ENCODE peak calls at places on chromosomes 12 and 14, in six cellular contexts. One of them, this sample, is unnamed.

GRCh38 chr12:92759634-92760268 is 57.0 kb downstream of the PLEKHG7 start:
- DNase-seq in amygdala: no peak
- DNase-seq in anterior cingulate cortex: no peak
- DNase-seq in activated CD4-positive, alpha-beta T cell treated with anti-CD3 and anti-CD28 coated beads for 36 hours: no peak
- DNase-seq in progenitor cell of endocrine pancreas: no peak
- DNase-seq in naive thymus-derived CD8-positive, alpha-beta T cell: no peak
- DNase-seq in this sample: no peak

GRCh38 chr12:91326043-91327027 is 143.7 kb upstream of the DCN start:
- DNase-seq in amygdala: no peak
- DNase-seq in anterior cingulate cortex: no peak
- DNase-seq in activated CD4-positive, alpha-beta T cell treated with anti-CD3 and anti-CD28 coated beads for 36 hours: peak
- DNase-seq in progenitor cell of endocrine pancreas: peak
- DNase-seq in naive thymus-derived CD8-positive, alpha-beta T cell: peak
- DNase-seq in this sample: peak

GRCh38 chr12:57621497-57622292 is 10.5 kb downstream of the ARHGEF25 start:
- DNase-seq in amygdala: no peak
- DNase-seq in anterior cingulate cortex: no peak
- DNase-seq in activated CD4-positive, alpha-beta T cell treated with anti-CD3 and anti-CD28 coated beads for 36 hours: peak
- DNase-seq in progenitor cell of endocrine pancreas: peak
- DNase-seq in naive thymus-derived CD8-positive, alpha-beta T cell: peak
- DNase-seq in this sample: peak

GRCh38 chr12:98679611-98680005 is 34.5 kb downstream of the APAF1 start:
- DNase-seq in amygdala: no peak
- DNase-seq in anterior cingulate cortex: no peak
- DNase-seq in activated CD4-positive, alpha-beta T cell treated with anti-CD3 and anti-CD28 coated beads for 36 hours: no peak
- DNase-seq in progenitor cell of endocrine pancreas: no peak
- DNase-seq in naive thymus-derived CD8-positive, alpha-beta T cell: no peak
- DNase-seq in this sample: no peak

GRCh38 chr14:26531894-26532293 is 65.9 kb downstream of the NOVA1 start:
- DNase-seq in amygdala: no peak
- DNase-seq in anterior cingulate cortex: no peak
- DNase-seq in activated CD4-positive, alpha-beta T cell treated with anti-CD3 and anti-CD28 coated beads for 36 hours: no peak
- DNase-seq in progenitor cell of endocrine pancreas: no peak
- DNase-seq in naive thymus-derived CD8-positive, alpha-beta T cell: no peak
- DNase-seq in this sample: no peak

GRCh38 chr14:80770114-80770917 is 171.2 kb downstream of the CEP128 start:
- DNase-seq in amygdala: no peak
- DNase-seq in anterior cingulate cortex: no peak
- DNase-seq in activated CD4-positive, alpha-beta T cell treated with anti-CD3 and anti-CD28 coated beads for 36 hours: no peak
- DNase-seq in progenitor cell of endocrine pancreas: no peak
- DNase-seq in naive thymus-derived CD8-positive, alpha-beta T cell: no peak
- DNase-seq in this sample: no peak

GRCh38 chr12:89690925-89691324 is 17.7 kb downstream of the ATP2B1 start:
- DNase-seq in amygdala: no peak
- DNase-seq in anterior cingulate cortex: no peak
- DNase-seq in activated CD4-positive, alpha-beta T cell treated with anti-CD3 and anti-CD28 coated beads for 36 hours: no peak
- DNase-seq in progenitor cell of endocrine pancreas: no peak
- DNase-seq in naive thymus-derived CD8-positive, alpha-beta T cell: no peak
- DNase-seq in this sample: no peak

GRCh38 chr14:44767646-44768173 is 194.0 kb downstream of the KLHL28 start:
- DNase-seq in amygdala: no peak
- DNase-seq in anterior cingulate cortex: no peak
- DNase-seq in activated CD4-positive, alpha-beta T cell treated with anti-CD3 and anti-CD28 coated beads for 36 hours: no peak
- DNase-seq in progenitor cell of endocrine pancreas: no peak
- DNase-seq in naive thymus-derived CD8-positive, alpha-beta T cell: no peak
- DNase-seq in this sample: no peak

GRCh38 chr12:53729659-53730058 is 2.4 kb upstream of the CALCOCO1 start:
- DNase-seq in amygdala: no peak
- DNase-seq in anterior cingulate cortex: no peak
- DNase-seq in activated CD4-positive, alpha-beta T cell treated with anti-CD3 and anti-CD28 coated beads for 36 hours: no peak
- DNase-seq in progenitor cell of endocrine pancreas: no peak
- DNase-seq in naive thymus-derived CD8-positive, alpha-beta T cell: no peak
- DNase-seq in this sample: no peak

GRCh38 chr12:45290218-45290609 is 74.3 kb downstream of the ANO6 start:
- DNase-seq in amygdala: no peak
- DNase-seq in anterior cingulate cortex: no peak
- DNase-seq in activated CD4-positive, alpha-beta T cell treated with anti-CD3 and anti-CD28 coated beads for 36 hours: no peak
- DNase-seq in progenitor cell of endocrine pancreas: no peak
- DNase-seq in naive thymus-derived CD8-positive, alpha-beta T cell: no peak
- DNase-seq in this sample: no peak

GRCh38 chr14:34277191-34277590 is 184.8 kb downstream of the SPTSSA start:
- DNase-seq in amygdala: no peak
- DNase-seq in anterior cingulate cortex: no peak
- DNase-seq in activated CD4-positive, alpha-beta T cell treated with anti-CD3 and anti-CD28 coated beads for 36 hours: no peak
- DNase-seq in progenitor cell of endocrine pancreas: no peak
- DNase-seq in naive thymus-derived CD8-positive, alpha-beta T cell: no peak
- DNase-seq in this sample: no peak

GRCh38 chr12:6551496-6552139 is 4.2 kb downstream of the IFFO1 start:
- DNase-seq in amygdala: peak
- DNase-seq in anterior cingulate cortex: no peak
- DNase-seq in activated CD4-positive, alpha-beta T cell treated with anti-CD3 and anti-CD28 coated beads for 36 hours: no peak
- DNase-seq in progenitor cell of endocrine pancreas: no peak
- DNase-seq in naive thymus-derived CD8-positive, alpha-beta T cell: no peak
- DNase-seq in this sample: peak

GRCh38 chr12:50621435-50622304 is 116.9 kb downstream of the DIP2B start:
- DNase-seq in amygdala: no peak
- DNase-seq in anterior cingulate cortex: no peak
- DNase-seq in activated CD4-positive, alpha-beta T cell treated with anti-CD3 and anti-CD28 coated beads for 36 hours: peak
- DNase-seq in progenitor cell of endocrine pancreas: no peak
- DNase-seq in naive thymus-derived CD8-positive, alpha-beta T cell: no peak
- DNase-seq in this sample: no peak

GRCh38 chr14:99534863-99535262 is 53.7 kb downstream of the CCNK start:
- DNase-seq in amygdala: no peak
- DNase-seq in anterior cingulate cortex: peak
- DNase-seq in activated CD4-positive, alpha-beta T cell treated with anti-CD3 and anti-CD28 coated beads for 36 hours: no peak
- DNase-seq in progenitor cell of endocrine pancreas: no peak
- DNase-seq in naive thymus-derived CD8-positive, alpha-beta T cell: no peak
- DNase-seq in this sample: peak

GRCh38 chr14:52015411-52016030 is 26.2 kb downstream of the RTRAF start:
- DNase-seq in amygdala: peak
- DNase-seq in anterior cingulate cortex: no peak
- DNase-seq in activated CD4-positive, alpha-beta T cell treated with anti-CD3 and anti-CD28 coated beads for 36 hours: peak
- DNase-seq in progenitor cell of endocrine pancreas: no peak
- DNase-seq in naive thymus-derived CD8-positive, alpha-beta T cell: no peak
- DNase-seq in this sample: no peak

GRCh38 chr14:34711169-34711568 is 3.2 kb downstream of the CFL2 start:
- DNase-seq in amygdala: no peak
- DNase-seq in anterior cingulate cortex: no peak
- DNase-seq in activated CD4-positive, alpha-beta T cell treated with anti-CD3 and anti-CD28 coated beads for 36 hours: no peak
- DNase-seq in progenitor cell of endocrine pancreas: no peak
- DNase-seq in naive thymus-derived CD8-positive, alpha-beta T cell: no peak
- DNase-seq in this sample: no peak

GRCh38 chr12:79451988-79452387 is 238.8 kb downstream of the PAWR start:
- DNase-seq in amygdala: peak
- DNase-seq in anterior cingulate cortex: peak
- DNase-seq in activated CD4-positive, alpha-beta T cell treated with anti-CD3 and anti-CD28 coated beads for 36 hours: no peak
- DNase-seq in progenitor cell of endocrine pancreas: no peak
- DNase-seq in naive thymus-derived CD8-positive, alpha-beta T cell: no peak
- DNase-seq in this sample: peak

GRCh38 chr12:45575417-45575816 is 154.1 kb upstream of the ARID2 start:
- DNase-seq in amygdala: no peak
- DNase-seq in anterior cingulate cortex: no peak
- DNase-seq in activated CD4-positive, alpha-beta T cell treated with anti-CD3 and anti-CD28 coated beads for 36 hours: no peak
- DNase-seq in progenitor cell of endocrine pancreas: no peak
- DNase-seq in naive thymus-derived CD8-positive, alpha-beta T cell: no peak
- DNase-seq in this sample: no peak

GRCh38 chr14:70036665-70037064 is 152.1 kb downstream of the SLC8A3 start:
- DNase-seq in amygdala: no peak
- DNase-seq in anterior cingulate cortex: no peak
- DNase-seq in activated CD4-positive, alpha-beta T cell treated with anti-CD3 and anti-CD28 coated beads for 36 hours: no peak
- DNase-seq in progenitor cell of endocrine pancreas: no peak
- DNase-seq in naive thymus-derived CD8-positive, alpha-beta T cell: no peak
- DNase-seq in this sample: no peak

GRCh38 chr14:104107611-104108569 is 22.4 kb downstream of the ASPG start:
- DNase-seq in amygdala: no peak
- DNase-seq in anterior cingulate cortex: no peak
- DNase-seq in activated CD4-positive, alpha-beta T cell treated with anti-CD3 and anti-CD28 coated beads for 36 hours: peak
- DNase-seq in progenitor cell of endocrine pancreas: no peak
- DNase-seq in naive thymus-derived CD8-positive, alpha-beta T cell: no peak
- DNase-seq in this sample: peak

GRCh38 chr12:10191865-10192264 is 13.0 kb downstream of the TMEM52B start:
- DNase-seq in amygdala: no peak
- DNase-seq in anterior cingulate cortex: no peak
- DNase-seq in activated CD4-positive, alpha-beta T cell treated with anti-CD3 and anti-CD28 coated beads for 36 hours: no peak
- DNase-seq in progenitor cell of endocrine pancreas: no peak
- DNase-seq in naive thymus-derived CD8-positive, alpha-beta T cell: no peak
- DNase-seq in this sample: no peak

GRCh38 chr14:81981311-81981675 is 447.6 kb upstream of the SEL1L start:
- DNase-seq in amygdala: no peak
- DNase-seq in anterior cingulate cortex: no peak
- DNase-seq in activated CD4-positive, alpha-beta T cell treated with anti-CD3 and anti-CD28 coated beads for 36 hours: no peak
- DNase-seq in progenitor cell of endocrine pancreas: no peak
- DNase-seq in naive thymus-derived CD8-positive, alpha-beta T cell: no peak
- DNase-seq in this sample: no peak

GRCh38 chr12:132355742-132356681 is 26.6 kb upstream of the GALNT9 start:
- DNase-seq in amygdala: no peak
- DNase-seq in anterior cingulate cortex: no peak
- DNase-seq in activated CD4-positive, alpha-beta T cell treated with anti-CD3 and anti-CD28 coated beads for 36 hours: no peak
- DNase-seq in progenitor cell of endocrine pancreas: no peak
- DNase-seq in naive thymus-derived CD8-positive, alpha-beta T cell: no peak
- DNase-seq in this sample: peak

GRCh38 chr12:56635539-56636117 is 5.5 kb upstream of the BAZ2A start:
- DNase-seq in amygdala: no peak
- DNase-seq in anterior cingulate cortex: no peak
- DNase-seq in activated CD4-positive, alpha-beta T cell treated with anti-CD3 and anti-CD28 coated beads for 36 hours: peak
- DNase-seq in progenitor cell of endocrine pancreas: no peak
- DNase-seq in naive thymus-derived CD8-positive, alpha-beta T cell: peak
- DNase-seq in this sample: no peak

GRCh38 chr14:23237772-23238594 is at the start of gene RNF212B:
- DNase-seq in amygdala: peak
- DNase-seq in anterior cingulate cortex: peak
- DNase-seq in activated CD4-positive, alpha-beta T cell treated with anti-CD3 and anti-CD28 coated beads for 36 hours: peak
- DNase-seq in progenitor cell of endocrine pancreas: peak
- DNase-seq in naive thymus-derived CD8-positive, alpha-beta T cell: peak
- DNase-seq in this sample: peak

GRCh38 chr12:67853204-67853603 is 136.0 kb upstream of the IFNG-AS1 start:
- DNase-seq in amygdala: no peak
- DNase-seq in anterior cingulate cortex: no peak
- DNase-seq in activated CD4-positive, alpha-beta T cell treated with anti-CD3 and anti-CD28 coated beads for 36 hours: no peak
- DNase-seq in progenitor cell of endocrine pancreas: no peak
- DNase-seq in naive thymus-derived CD8-positive, alpha-beta T cell: no peak
- DNase-seq in this sample: no peak

GRCh38 chr14:104317975-104318557 is 179.7 kb downstream of the KIF26A start:
- DNase-seq in amygdala: no peak
- DNase-seq in anterior cingulate cortex: no peak
- DNase-seq in activated CD4-positive, alpha-beta T cell treated with anti-CD3 and anti-CD28 coated beads for 36 hours: no peak
- DNase-seq in progenitor cell of endocrine pancreas: no peak
- DNase-seq in naive thymus-derived CD8-positive, alpha-beta T cell: no peak
- DNase-seq in this sample: no peak

GRCh38 chr12:2094597-2094996 is 41.8 kb downstream of the CACNA1C start:
- DNase-seq in amygdala: no peak
- DNase-seq in anterior cingulate cortex: no peak
- DNase-seq in activated CD4-positive, alpha-beta T cell treated with anti-CD3 and anti-CD28 coated beads for 36 hours: no peak
- DNase-seq in progenitor cell of endocrine pancreas: no peak
- DNase-seq in naive thymus-derived CD8-positive, alpha-beta T cell: no peak
- DNase-seq in this sample: no peak

GRCh38 chr14:34569750-34570149 is 30.2 kb upstream of the EAPP start:
- DNase-seq in amygdala: no peak
- DNase-seq in anterior cingulate cortex: no peak
- DNase-seq in activated CD4-positive, alpha-beta T cell treated with anti-CD3 and anti-CD28 coated beads for 36 hours: no peak
- DNase-seq in progenitor cell of endocrine pancreas: no peak
- DNase-seq in naive thymus-derived CD8-positive, alpha-beta T cell: no peak
- DNase-seq in this sample: no peak

GRCh38 chr14:71532349-71532748 is 399.9 kb upstream of the RGS6 start:
- DNase-seq in amygdala: no peak
- DNase-seq in anterior cingulate cortex: no peak
- DNase-seq in activated CD4-positive, alpha-beta T cell treated with anti-CD3 and anti-CD28 coated beads for 36 hours: no peak
- DNase-seq in progenitor cell of endocrine pancreas: no peak
- DNase-seq in naive thymus-derived CD8-positive, alpha-beta T cell: no peak
- DNase-seq in this sample: peak

This sample was measured in left cardiac atrium.